ENCODE peak calls at places on chromosome 10, in six cellular contexts. A, K, S, C, R and U are unnamed samples.

GRCh38 chr10:130394832-130395231 is 258.6 kb downstream of the GLRX3 start:
- DNase-seq in A (no peak), K (no peak), S (no peak), C (no peak), R (no peak), U (no peak)

GRCh38 chr10:93752761-93753160 is 5.0 kb upstream of the LGI1 start:
- DNase-seq in A (no peak), K (no peak), S (no peak), C (peak; percentile 59), R (no peak), U (no peak)

GRCh38 chr10:69874464-69874863 is 72.8 kb downstream of the COL13A1 start:
- DNase-seq in A (no peak), K (no peak), S (no peak), C (peak; percentile 45), R (no peak), U (no peak)

GRCh38 chr10:33123680-33124079 is 165.7 kb upstream of the ITGB1 start:
- DNase-seq in A (no peak), K (no peak), S (no peak), C (no peak), R (no peak), U (no peak)

GRCh38 chr10:96740579-96741281 is 20.4 kb upstream of the PIK3AP1 start:
- DNase-seq in A (no peak), K (no peak), S (peak; percentile 66), C (no peak), R (peak; percentile 70), U (no peak)

GRCh38 chr10:124003070-124003419 is 90.4 kb downstream of the CHST15 start:
- DNase-seq in A (no peak), K (no peak), S (no peak), C (no peak), R (no peak), U (no peak)

GRCh38 chr10:11401314-11402222 is 209.9 kb downstream of the USP6NL start:
- DNase-seq in A (no peak), K (no peak), S (peak; percentile 30), C (no peak), R (no peak), U (no peak)

GRCh38 chr10:44706745-44707144 is 204.4 kb upstream of the TMEM72 start:
- DNase-seq in A (no peak), K (peak; percentile 83), S (no peak), C (peak; percentile 83), R (no peak), U (no peak)

GRCh38 chr10:48655426-48656240 is 29.0 kb upstream of the WDFY4 start:
- DNase-seq in A (no peak), K (no peak), S (no peak), C (peak; percentile 62), R (peak; percentile 87), U (peak; percentile 71)

GRCh38 chr10:89838002-89838615 is 136.7 kb downstream of the KIF20B start:
- DNase-seq in A (no peak), K (no peak), S (peak; percentile 16), C (no peak), R (no peak), U (no peak)

GRCh38 chr10:102115775-102116174 is 4.4 kb downstream of the LDB1 start:
- DNase-seq in A (no peak), K (no peak), S (no peak), C (no peak), R (no peak), U (no peak)
- H3K4me3 ChIP-seq in A (no peak overlapping the region), K (peak overlapping the region; percentile 89), S (peak overlapping the region; percentile 78), C (no peak overlapping the region), R (peak overlapping the region; percentile 85), U (peak overlapping the region; percentile 94)

DNA sequence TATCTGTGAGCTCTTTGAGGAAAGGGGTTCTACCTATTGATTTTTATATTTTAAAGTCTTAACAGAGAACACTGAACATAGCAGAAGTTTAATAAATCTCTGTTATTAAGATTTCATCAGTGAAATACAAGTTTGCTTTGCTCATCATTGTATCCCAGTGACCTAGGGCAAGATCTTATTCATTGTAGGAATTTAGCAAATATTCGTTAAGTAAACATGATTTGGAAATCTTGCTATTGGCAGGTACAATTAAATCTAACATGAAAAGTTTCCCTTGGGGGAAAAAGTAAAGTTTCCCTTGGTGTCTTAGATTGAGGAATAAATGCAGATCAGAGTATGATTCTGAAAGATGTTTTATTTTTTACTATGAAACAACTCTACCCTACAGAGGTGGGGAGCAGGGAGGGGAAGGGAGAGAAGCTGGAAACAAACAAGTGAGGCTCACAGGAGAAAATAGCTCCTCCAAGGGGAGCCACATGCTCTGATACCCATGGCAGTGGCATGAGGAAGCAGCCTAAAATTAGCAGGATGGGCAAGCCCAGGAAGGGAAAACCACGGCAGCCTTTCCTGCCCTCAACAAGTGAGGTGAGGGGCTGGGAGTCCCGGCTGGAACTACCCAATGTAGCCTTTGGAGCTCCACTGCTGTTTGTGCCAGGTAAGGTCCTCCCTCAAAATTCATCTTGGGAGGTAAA is 12.4 kb upstream of the HERC4 start:
- DNase-seq in A (no peak), K (no peak), S (no peak), C (peak; percentile 20), R (peak; percentile 75), U (no peak)
- H3K27ac ChIP-seq in A (no peak overlapping the region), K (no peak overlapping the region), S (no peak overlapping the region), C (peak overlapping the region; percentile 61), R (peak overlapping the region; percentile 76), U (no peak overlapping the region)

DNA sequence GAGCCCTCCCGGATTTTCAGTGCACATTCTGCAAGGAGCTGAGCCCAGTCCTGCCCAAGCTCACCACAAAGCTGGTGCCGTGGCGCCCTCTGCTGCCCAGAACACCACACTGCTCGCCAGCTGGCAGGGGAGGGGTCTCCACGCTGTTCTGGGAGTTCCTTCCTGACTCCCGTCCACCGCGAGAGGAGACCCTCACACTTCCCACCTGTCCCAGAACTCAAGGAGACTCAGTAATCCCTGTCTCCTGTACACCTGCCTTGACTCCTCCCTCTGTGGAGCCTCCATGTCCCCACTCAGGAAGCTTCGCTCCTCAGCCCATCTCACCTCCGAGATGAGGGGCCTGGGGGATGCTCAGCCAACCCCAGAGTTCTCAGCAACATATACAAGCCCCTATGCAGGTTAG is 11.3 kb downstream of the C10orf105 start:
- DNase-seq in A (no peak), K (no peak), S (peak; percentile 68), C (no peak), R (peak; percentile 54), U (peak; percentile 61)
- TF ChIP-seq CTCF in A (peak; percentile 96), K (peak; percentile 74), S (peak; percentile 90), C (peak; percentile 87), R (peak; percentile 83), U (peak; percentile 82)

GRCh38 chr10:102409604-102410426 is 8.8 kb downstream of the PSD start:
- DNase-seq in A (no peak), K (no peak), S (no peak), C (no peak), R (no peak), U (no peak)

GRCh38 chr10:102411341-102412255 is 7.0 kb downstream of the PSD start:
- DNase-seq in A (no peak), K (no peak), S (no peak), C (no peak), R (no peak), U (no peak)

GRCh38 chr10:102412293-102412692 is 6.3 kb downstream of the PSD start:
- DNase-seq in A (no peak), K (no peak), S (no peak), C (no peak), R (no peak), U (no peak)

GRCh38 chr10:102408728-102409603 is 9.6 kb downstream of the PSD start:
- DNase-seq in A (no peak), K (no peak), S (peak; percentile 35), C (no peak), R (no peak), U (peak; percentile 90)

DNA sequence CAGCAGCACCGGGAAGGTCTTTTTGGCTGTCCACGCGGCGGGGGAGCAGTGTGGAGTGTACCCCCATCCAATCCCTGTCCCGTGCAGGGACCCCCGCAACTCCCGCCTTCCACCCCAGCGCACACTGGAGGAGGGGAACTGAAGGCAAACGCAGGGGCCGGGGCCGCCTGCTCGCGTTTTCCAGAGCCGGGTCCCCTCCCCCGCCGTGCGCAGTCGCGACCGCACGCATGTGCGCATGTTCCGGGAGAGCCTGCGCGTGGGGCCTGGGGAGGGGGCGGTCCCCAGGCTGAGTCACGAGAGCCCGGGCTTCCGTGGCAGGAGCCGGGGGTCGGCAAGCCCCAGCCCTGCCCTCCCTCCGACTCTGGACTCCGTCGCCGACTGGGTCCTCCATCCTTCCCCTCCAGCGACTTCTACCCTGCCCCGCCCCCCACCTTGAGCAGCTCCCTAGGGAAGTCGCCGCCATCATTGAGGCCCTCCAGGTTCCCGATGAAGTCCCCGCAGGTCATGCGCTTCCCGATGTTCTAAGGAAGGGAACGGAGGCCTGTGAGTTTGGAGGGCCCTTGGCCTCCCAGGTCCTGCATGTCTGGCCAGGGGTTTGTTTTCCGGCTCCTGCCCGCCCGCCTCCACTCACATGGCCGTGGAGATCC is 8.0 kb downstream of the PSD start:
- DNase-seq in A (no peak), K (no peak), S (no peak), C (no peak), R (no peak), U (peak; percentile 78)
- H3K4me3 ChIP-seq in A (peak overlapping the region; percentile 34), K (peak overlapping the region; percentile 59), S (peak overlapping the region; percentile 56), C (peak overlapping the region; percentile 15), R (peak overlapping the region; percentile 50), U (peak overlapping the region; percentile 37)